ENCODE peak calls at places on chromosomes 1 and 21, in ten cellular contexts. Y, W, B, D, I, E, A, Q, N and H are unnamed samples.

GRCh38 chr1:53321366-53321765 is 6.5 kb downstream of the LRP8 start:
- ATAC-seq in Y (no peak), W (no peak), B (no peak), D (no peak), I (no peak), E (no peak), A (no peak), Q (no peak), N (no peak), H (no peak)

GRCh38 chr1:3463891-3464648 is 9.6 kb downstream of the ARHGEF16 start:
- ATAC-seq in Y (no peak), W (no peak), B (no peak), D (no peak), I (no peak), E (no peak), A (no peak), Q (no peak), N (no peak), H (no peak)

GRCh38 chr1:9242338-9242969 is 7.9 kb downstream of the H6PD start:
- ATAC-seq in Y (no peak), W (no peak), B (no peak), D (no peak), I (peak; percentile 79), E (peak; percentile 81), A (peak; percentile 89), Q (no peak), N (no peak), H (peak; percentile 88)

GRCh38 chr1:100343897-100344296 is 8.4 kb upstream of the CDC14A start:
- ATAC-seq in Y (no peak), W (no peak), B (no peak), D (no peak), I (no peak), E (no peak), A (no peak), Q (no peak), N (no peak), H (no peak)

GRCh38 chr21:25664462-25665070 is 25.5 kb downstream of the JAM2 start:
- ATAC-seq in Y (no peak), W (no peak), B (no peak), D (no peak), I (peak; percentile 35), E (peak; percentile 71), A (no peak), Q (no peak), N (no peak), H (peak; percentile 28)

GRCh38 chr1:20375563-20375962 is 84.9 kb downstream of the VWA5B1 start:
- ATAC-seq in Y (no peak), W (no peak), B (no peak), D (no peak), I (no peak), E (no peak), A (no peak), Q (no peak), N (peak; percentile 41), H (no peak)

GRCh38 chr1:37434292-37434907 is 40.0 kb upstream of the ZC3H12A start:
- ATAC-seq in Y (peak; percentile 89), W (peak; percentile 96), B (peak; percentile 77), D (peak; percentile 97), I (peak; percentile 89), E (no peak), A (peak; percentile 94), Q (peak; percentile 93), N (peak; percentile 90), H (peak; percentile 72)

GRCh38 chr1:97051823-97052222 is 330.2 kb downstream of the PTBP2 start:
- ATAC-seq in Y (no peak), W (no peak), B (no peak), D (no peak), I (no peak), E (no peak), A (no peak), Q (no peak), N (no peak), H (no peak)

GRCh38 chr1:50308883-50309282 is 114.4 kb downstream of the DMRTA2 start:
- ATAC-seq in Y (no peak), W (no peak), B (peak; percentile 47), D (peak; percentile 97), I (no peak), E (peak; percentile 52), A (peak; percentile 74), Q (no peak), N (no peak), H (no peak)

GRCh38 chr1:184883304-184883815 is 90.9 kb downstream of the NIBAN1 start:
- ATAC-seq in Y (no peak), W (no peak), B (no peak), D (no peak), I (no peak), E (no peak), A (no peak), Q (no peak), N (no peak), H (no peak)

GRCh38 chr1:223620297-223620900 is 45.1 kb downstream of the CAPN8 start:
- ATAC-seq in Y (no peak), W (no peak), B (no peak), D (no peak), I (peak; percentile 56), E (no peak), A (peak; percentile 47), Q (no peak), N (peak; percentile 22), H (no peak)

GRCh38 chr1:114154146-114154962 is 685 bp upstream of the SYT6 start:
- ATAC-seq in Y (peak; percentile 10), W (no peak), B (no peak), D (no peak), I (peak; percentile 18), E (no peak), A (no peak), Q (no peak), N (no peak), H (no peak)

GRCh38 chr1:165431079-165431478 is 13.8 kb downstream of the RXRG start:
- ATAC-seq in Y (no peak), W (no peak), B (no peak), D (no peak), I (no peak), E (no peak), A (no peak), Q (no peak), N (no peak), H (no peak)

GRCh38 chr21:39633770-39634181 is 21.0 kb downstream of the B3GALT5 start:
- ATAC-seq in Y (no peak), W (peak; percentile 83), B (peak; percentile 94), D (no peak), I (no peak), E (no peak), A (peak; percentile 24), Q (peak; percentile 66), N (peak; percentile 83), H (no peak)

GRCh38 chr1:37998913-37999433 is 6.3 kb downstream of the FHL3 start:
- ATAC-seq in Y (no peak), W (no peak), B (no peak), D (no peak), I (peak; percentile 0), E (no peak), A (no peak), Q (peak; percentile 6), N (no peak), H (no peak)

GRCh38 chr1:63836830-63837229 is 63.0 kb downstream of the ROR1 start:
- ATAC-seq in Y (no peak), W (no peak), B (no peak), D (no peak), I (no peak), E (no peak), A (no peak), Q (no peak), N (no peak), H (no peak)
- H3K4me3 ChIP-seq in Y (no peak overlapping the region), W (no peak overlapping the region), B (no peak overlapping the region), D (no peak overlapping the region), I (no peak overlapping the region), E (no peak overlapping the region), A (no peak overlapping the region), Q (no peak overlapping the region), N (no peak overlapping the region), H (no peak overlapping the region)

DNA sequence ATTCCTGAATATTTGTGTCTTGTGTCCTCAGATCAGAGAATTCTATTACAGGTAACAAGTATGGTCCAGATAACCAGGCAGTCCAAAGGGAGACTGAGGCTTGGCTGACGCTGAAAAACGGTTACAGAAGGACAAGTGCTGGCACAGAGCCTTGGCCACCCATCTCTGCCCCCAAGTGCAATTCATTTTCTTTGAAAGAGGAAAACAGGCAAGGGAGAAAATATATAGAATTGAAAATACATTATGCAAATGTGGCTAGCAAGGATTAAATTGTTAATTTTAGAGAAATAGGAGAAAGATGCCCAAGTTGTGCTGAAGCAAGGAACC is 1.2 kb downstream of the SORT1 start:
- ATAC-seq in Y (no peak), W (no peak), B (no peak), D (no peak), I (no peak), E (no peak), A (no peak), Q (no peak), N (no peak), H (no peak)
- H3K4me3 ChIP-seq in Y (peak overlapping the region; percentile 37), W (no peak overlapping the region), B (peak overlapping the region; percentile 86), D (peak overlapping the region; percentile 33), I (peak overlapping the region; percentile 72), E (peak overlapping the region; percentile 96), A (peak overlapping the region; percentile 68), Q (no peak overlapping the region), N (peak overlapping the region; percentile 74), H (peak overlapping the region; percentile 33)

DNA sequence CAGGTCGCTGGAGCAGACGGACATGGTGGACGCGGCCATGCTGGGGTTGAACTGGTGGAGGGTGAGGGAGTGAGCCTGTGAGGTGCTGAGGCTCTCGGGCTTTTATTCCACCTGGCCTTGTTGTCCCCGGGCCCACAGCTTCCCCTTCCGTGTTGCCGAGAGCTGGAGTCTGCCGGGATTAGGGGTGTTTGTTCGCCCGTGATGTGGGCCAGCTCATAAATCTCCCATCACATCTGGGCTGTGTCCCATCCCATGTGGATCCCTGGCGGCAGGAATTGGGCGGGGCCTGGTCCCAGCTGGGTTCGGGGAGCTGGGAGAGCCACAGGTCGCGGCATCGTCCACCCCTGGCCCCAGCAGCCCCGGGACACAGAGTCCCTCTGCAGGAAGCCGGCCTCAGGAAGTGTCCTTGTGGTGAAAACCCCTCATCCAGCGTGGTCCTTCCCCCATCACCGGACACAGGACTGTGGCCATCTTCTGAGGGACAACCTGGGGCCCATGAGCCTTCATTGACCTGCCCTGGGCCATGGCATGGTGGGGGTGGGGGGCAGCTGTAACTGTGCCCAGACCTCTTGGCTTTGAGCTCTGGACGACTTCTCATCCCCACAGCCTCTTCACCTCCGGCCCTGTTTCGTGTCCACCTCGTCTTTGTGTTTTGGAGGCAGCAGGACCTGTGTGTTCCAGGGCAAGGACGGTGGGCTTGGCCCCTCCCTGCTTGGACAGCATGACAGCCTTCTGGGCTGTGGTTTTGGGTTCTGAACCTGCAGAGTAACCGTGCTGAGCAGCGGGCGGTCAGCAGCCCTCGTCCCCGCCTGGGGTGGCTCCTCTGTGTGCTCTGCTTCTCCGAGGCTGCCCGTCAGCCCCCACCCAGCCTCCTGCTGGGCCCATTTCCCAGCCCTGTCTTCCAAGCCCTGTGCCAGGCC is at the start of gene KRTAP10-6:
- ATAC-seq in Y (no peak), W (no peak), B (no peak), D (no peak), I (no peak), E (no peak), A (no peak), Q (no peak), N (no peak), H (no peak)
- H3K4me3 ChIP-seq in Y (no peak within 1 kb of the TSS), W (no peak within 1 kb of the TSS), B (no peak within 1 kb of the TSS), D (no peak within 1 kb of the TSS), I (no peak within 1 kb of the TSS), E (no peak within 1 kb of the TSS), A (no peak within 1 kb of the TSS), Q (no peak within 1 kb of the TSS), N (no peak within 1 kb of the TSS), H (no peak within 1 kb of the TSS)

DNA sequence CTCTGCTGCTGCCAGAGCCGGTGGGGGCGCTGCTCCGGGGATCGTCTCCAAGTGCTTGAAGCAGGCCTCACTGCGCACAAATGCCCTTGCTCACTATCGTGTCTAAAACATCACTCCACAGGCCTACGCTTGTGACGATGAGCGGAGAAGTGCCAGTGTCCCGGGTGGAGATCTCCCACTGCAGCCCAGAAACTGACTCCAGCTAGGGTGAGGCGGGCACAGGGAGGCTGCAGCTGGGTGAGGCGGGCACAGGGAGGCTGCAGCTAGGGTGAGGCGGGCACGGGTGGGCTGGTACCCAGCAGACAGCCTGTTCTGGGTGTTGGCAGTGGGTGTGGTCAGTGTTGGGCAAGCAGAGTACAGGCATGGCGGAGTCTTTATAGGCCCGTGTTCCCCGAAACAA is 22.7 kb upstream of the PDXK start:
- ATAC-seq in Y (no peak), W (no peak), B (no peak), D (no peak), I (no peak), E (no peak), A (no peak), Q (no peak), N (no peak), H (no peak)
- H3K4me3 ChIP-seq in Y (no peak overlapping the region), W (no peak overlapping the region), B (no peak overlapping the region), D (no peak overlapping the region), I (no peak overlapping the region), E (no peak overlapping the region), A (no peak overlapping the region), Q (no peak overlapping the region), N (no peak overlapping the region), H (no peak overlapping the region)